ENCODE peak calls at places on chromosomes 2 and 18, in nine cellular contexts. F is HCT116; T is GM23248; Y is CD8-positive, alpha-beta memory T cell; R is RWPE1; I is uterus; C is pancreas; Q is CD8-positive, alpha-beta T cell; J is endodermal cell. M is an unnamed sample.

GRCh38 chr2:25197336-25198208 is 29.2 kb upstream of the POMC start:
- DNase-seq in F (no peak), T (peak), Y (no peak), R (no peak), I (no peak), C (no peak), Q (no peak), J (no peak), M (no peak)

GRCh38 chr2:215614296-215614695 is 178.4 kb upstream of the FN1 start:
- DNase-seq in F (no peak), T (no peak), Y (no peak), R (no peak), I (no peak), C (no peak), Q (no peak), J (no peak), M (no peak)

GRCh38 chr2:160406591-160407392 is 86.8 kb downstream of the RBMS1 start:
- DNase-seq in F (peak), T (peak), Y (peak), R (no peak), I (peak), C (peak), Q (peak), J (peak), M (peak)

GRCh38 chr2:238155761-238156694 is 2.7 kb upstream of the ERFE start:
- DNase-seq in F (no peak), T (no peak), Y (no peak), R (no peak), I (no peak), C (no peak), Q (no peak), J (no peak), M (no peak)

GRCh38 chr18:45408218-45408617 is 207.1 kb upstream of the SLC14A2 start:
- DNase-seq in F (no peak), T (peak), Y (no peak), R (no peak), I (no peak), C (no peak), Q (no peak), J (no peak), M (no peak)

GRCh38 chr2:9941196-9941995 is 10.1 kb upstream of the GRHL1 start:
- DNase-seq in F (no peak), T (peak), Y (no peak), R (peak), I (no peak), C (no peak), Q (no peak), J (peak), M (no peak)

GRCh38 chr18:37541517-37541916 is 24.1 kb downstream of the CELF4 start:
- DNase-seq in F (no peak), T (no peak), Y (no peak), R (no peak), I (no peak), C (no peak), Q (no peak), J (no peak), M (no peak)

GRCh38 chr2:208948073-208948472 is 475.8 kb upstream of the MAP2 start:
- DNase-seq in F (no peak), T (no peak), Y (no peak), R (no peak), I (no peak), C (no peak), Q (no peak), J (no peak), M (no peak)

GRCh38 chr2:25201794-25202193 is 33.4 kb upstream of the POMC start:
- DNase-seq in F (no peak), T (no peak), Y (no peak), R (no peak), I (no peak), C (no peak), Q (no peak), J (no peak), M (no peak)

GRCh38 chr2:128772671-128773070 is 454.0 kb upstream of the HS6ST1 start:
- DNase-seq in F (no peak), T (no peak), Y (no peak), R (no peak), I (no peak), C (no peak), Q (no peak), J (no peak), M (no peak)

GRCh38 chr2:182291296-182291695 is 135.5 kb downstream of the PDE1A start:
- DNase-seq in F (no peak), T (no peak), Y (no peak), R (no peak), I (no peak), C (no peak), Q (no peak), J (no peak), M (no peak)

GRCh38 chr18:78986018-78986481 is 6.4 kb downstream of the SALL3 start:
- DNase-seq in F (peak), T (peak), Y (no peak), R (no peak), I (no peak), C (no peak), Q (no peak), J (peak), M (no peak)

GRCh38 chr2:149166958-149167810 is 128.7 kb downstream of the LYPD6B start:
- DNase-seq in F (peak), T (no peak), Y (peak), R (no peak), I (no peak), C (no peak), Q (peak), J (no peak), M (no peak)

GRCh38 chr2:53787911-53788289 is 1.1 kb downstream of the ERLEC1 start:
- DNase-seq in F (no peak), T (peak), Y (no peak), R (no peak), I (no peak), C (no peak), Q (no peak), J (no peak), M (no peak)

GRCh38 chr2:10141736-10142639 is 19.4 kb downstream of the RRM2 start:
- DNase-seq in F (no peak), T (peak), Y (peak), R (no peak), I (no peak), C (peak), Q (peak), J (peak), M (no peak)

GRCh38 chr2:179247318-179248023 is 17.2 kb downstream of the SESTD1 start:
- DNase-seq in F (no peak), T (no peak), Y (no peak), R (no peak), I (no peak), C (no peak), Q (no peak), J (peak), M (no peak)

GRCh38 chr2:229287836-229288235 is 16.7 kb upstream of the PID1 start:
- DNase-seq in F (no peak), T (no peak), Y (no peak), R (no peak), I (no peak), C (no peak), Q (no peak), J (no peak), M (no peak)

GRCh38 chr2:43455735-43456642 is 139.8 kb downstream of the THADA start:
- DNase-seq in F (no peak), T (peak), Y (no peak), R (no peak), I (no peak), C (no peak), Q (no peak), J (no peak), M (no peak)

GRCh38 chr2:46858697-46859080 is 56.9 kb downstream of the MCFD2 start:
- DNase-seq in F (no peak), T (peak), Y (no peak), R (no peak), I (peak), C (no peak), Q (no peak), J (no peak), M (no peak)

GRCh38 chr2:172863341-172863740 is 127.7 kb downstream of the RAPGEF4 start:
- DNase-seq in F (no peak), T (no peak), Y (no peak), R (no peak), I (no peak), C (no peak), Q (no peak), J (no peak), M (no peak)

GRCh38 chr2:225100269-225100668 is 58.0 kb upstream of the DOCK10 start:
- DNase-seq in F (no peak), T (peak), Y (no peak), R (no peak), I (no peak), C (no peak), Q (no peak), J (no peak), M (no peak)

GRCh38 chr18:21129586-21130216 is 18.1 kb upstream of the ROCK1 start:
- DNase-seq in F (no peak), T (peak), Y (no peak), R (no peak), I (no peak), C (no peak), Q (no peak), J (no peak), M (no peak)

GRCh38 chr2:210660751-210661150 is 104.4 kb downstream of the CPS1 start:
- DNase-seq in F (no peak), T (no peak), Y (no peak), R (no peak), I (no peak), C (no peak), Q (no peak), J (no peak), M (no peak)

GRCh38 chr18:63131106-63131943 is 188.2 kb downstream of the BCL2 start:
- DNase-seq in F (no peak), T (peak), Y (peak), R (peak), I (peak), C (peak), Q (peak), J (peak), M (no peak)

GRCh38 chr18:35593859-35594258 is 12.3 kb downstream of the GALNT1 start:
- DNase-seq in F (no peak), T (no peak), Y (no peak), R (no peak), I (no peak), C (no peak), Q (no peak), J (no peak), M (no peak)

GRCh38 chr2:216777637-216778273 is 82.1 kb downstream of the TNP1 start:
- DNase-seq in F (peak), T (peak), Y (no peak), R (peak), I (no peak), C (no peak), Q (no peak), J (peak), M (no peak)

GRCh38 chr2:172282944-172283343 is 144.4 kb upstream of the ITGA6 start:
- DNase-seq in F (no peak), T (peak), Y (no peak), R (peak), I (no peak), C (no peak), Q (no peak), J (no peak), M (no peak)

DNA sequence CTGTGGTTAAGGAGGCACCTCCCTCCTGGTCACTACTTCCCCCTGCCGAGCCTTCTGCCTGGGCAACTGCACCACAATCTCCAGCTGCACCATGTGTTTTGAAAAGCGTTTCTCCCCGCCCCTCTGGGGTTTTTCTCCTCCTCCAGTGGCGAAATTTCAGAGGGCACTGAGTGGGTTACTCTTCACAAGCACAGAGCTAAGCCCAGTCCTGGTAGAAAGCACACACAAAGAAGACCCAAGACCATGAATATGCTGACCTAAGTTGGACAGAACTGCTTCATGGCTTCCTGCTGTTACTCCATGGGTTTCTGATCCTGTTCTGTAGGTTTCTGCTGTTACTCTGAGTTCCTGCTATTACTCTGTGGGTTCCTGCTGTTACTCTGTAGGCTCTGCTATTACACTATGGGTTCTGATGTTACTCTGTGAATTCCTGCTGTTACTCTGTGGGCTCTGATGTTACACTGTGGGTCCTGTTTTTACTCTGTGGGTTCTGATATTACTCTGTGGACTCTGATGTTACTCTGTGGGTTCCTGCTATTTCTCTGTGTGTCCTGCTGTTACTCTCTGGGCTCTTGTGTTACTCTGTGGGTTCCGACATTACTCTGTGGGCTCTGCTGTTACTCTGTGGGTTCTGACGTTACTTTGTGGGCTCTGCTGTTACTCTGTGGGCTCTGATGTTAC is 216.6 kb downstream of the RTP5 start:
- DNase-seq in F (no peak), T (peak), Y (peak), R (no peak), I (no peak), C (peak), Q (peak), J (no peak), M (no peak)
- H3K27ac ChIP-seq in F (no peak), T (peak), Y (no peak), R (peak), I (no peak), C (peak), Q (no peak), J (no peak), M (peak)

DNA sequence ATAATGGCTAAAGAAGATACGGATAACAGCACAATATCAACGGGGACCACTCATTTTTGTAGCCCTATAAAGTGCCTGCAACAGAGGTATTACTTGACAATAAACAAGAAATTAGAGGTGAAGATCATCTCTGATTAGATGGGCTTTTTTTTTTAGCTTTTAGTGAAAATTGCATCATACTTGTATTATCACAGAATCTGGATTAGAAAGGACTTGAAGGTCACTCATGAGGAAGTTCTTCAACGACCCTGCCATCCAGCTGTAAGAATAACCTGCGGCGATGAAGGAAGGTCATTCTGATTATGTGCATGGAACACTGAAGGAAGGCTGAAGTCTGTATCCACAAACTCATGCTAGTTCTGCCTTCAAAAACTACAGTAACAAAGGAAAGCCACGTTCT is 40.5 kb downstream of the THOC1 start:
- DNase-seq in F (no peak), T (no peak), Y (no peak), R (no peak), I (no peak), C (no peak), Q (no peak), J (no peak), M (no peak)
- H3K27ac ChIP-seq in F (no peak), T (no peak), Y (no peak), R (no peak), I (no peak), C (no peak), Q (no peak), J (no peak), M (no peak)

GRCh38 chr2:16687949-16688348 is 22.3 kb upstream of the CYRIA start:
- DNase-seq in F (no peak), T (no peak), Y (no peak), R (no peak), I (no peak), C (no peak), Q (no peak), J (no peak), M (no peak)
- H3K27ac ChIP-seq in F (no peak), T (no peak), Y (no peak), R (no peak), I (no peak), C (no peak), Q (no peak), J (no peak), M (no peak)

GRCh38 chr18:33603434-33603833 is 25.4 kb downstream of the ASXL3 start:
- DNase-seq in F (no peak), T (no peak), Y (no peak), R (no peak), I (no peak), C (no peak), Q (no peak), J (no peak), M (no peak)

GRCh38 chr18:33605250-33605649 is 27.2 kb downstream of the ASXL3 start:
- DNase-seq in F (no peak), T (no peak), Y (no peak), R (no peak), I (no peak), C (no peak), Q (no peak), J (no peak), M (no peak)

GRCh38 chr18:33611525-33612135 is 33.6 kb downstream of the ASXL3 start:
- DNase-seq in F (no peak), T (no peak), Y (no peak), R (no peak), I (no peak), C (no peak), Q (no peak), J (no peak), M (no peak)

GRCh38 chr18:33600846-33601245 is 22.8 kb downstream of the ASXL3 start:
- DNase-seq in F (no peak), T (no peak), Y (no peak), R (no peak), I (no peak), C (no peak), Q (no peak), J (no peak), M (no peak)

DNA sequence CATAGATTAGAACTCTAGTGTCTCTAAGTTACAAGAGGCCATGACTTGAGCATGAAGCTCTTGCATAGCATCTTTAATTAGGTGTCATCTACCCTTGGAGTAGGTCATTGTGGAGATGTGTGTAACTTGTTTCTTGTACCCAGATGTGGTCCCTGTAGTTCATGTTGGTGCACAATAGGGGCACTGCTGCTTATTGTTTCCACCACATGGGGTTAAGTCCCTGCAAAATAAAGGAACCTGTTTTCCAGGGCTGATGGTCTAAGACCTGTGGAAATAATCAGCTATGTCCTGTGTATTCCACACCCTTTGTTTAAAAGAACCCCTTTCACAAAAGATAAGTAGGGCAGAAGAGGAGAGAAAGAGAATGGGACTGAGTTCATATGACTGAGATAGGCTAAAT is 28.6 kb downstream of the ASXL3 start:
- DNase-seq in F (no peak), T (no peak), Y (no peak), R (no peak), I (no peak), C (no peak), Q (no peak), J (no peak), M (no peak)
- H3K27ac ChIP-seq in F (no peak), T (no peak), Y (no peak), R (no peak), I (no peak), C (no peak), Q (no peak), J (no peak), M (no peak)

GRCh38 chr2:188517549-188518255 is 226.0 kb downstream of the GULP1 start:
- DNase-seq in F (no peak), T (no peak), Y (no peak), R (no peak), I (no peak), C (no peak), Q (no peak), J (no peak), M (no peak)
- H3K27ac ChIP-seq in F (no peak), T (no peak), Y (no peak), R (no peak), I (no peak), C (no peak), Q (no peak), J (no peak), M (no peak)

GRCh38 chr2:156778916-156779315 is 342.7 kb downstream of the GPD2 start:
- DNase-seq in F (no peak), T (no peak), Y (no peak), R (no peak), I (no peak), C (no peak), Q (no peak), J (no peak), M (no peak)

GRCh38 chr2:156779416-156780117 is 343.4 kb downstream of the GPD2 start:
- DNase-seq in F (no peak), T (no peak), Y (no peak), R (no peak), I (no peak), C (no peak), Q (no peak), J (no peak), M (no peak)

GRCh38 chr2:156787517-156787916 is 351.3 kb downstream of the GPD2 start:
- DNase-seq in F (no peak), T (no peak), Y (no peak), R (no peak), I (no peak), C (no peak), Q (no peak), J (no peak), M (no peak)

GRCh38 chr2:156784034-156784433 is 347.9 kb downstream of the GPD2 start:
- DNase-seq in F (no peak), T (no peak), Y (no peak), R (no peak), I (no peak), C (no peak), Q (no peak), J (no peak), M (no peak)
- H3K27ac ChIP-seq in F (no peak), T (no peak), Y (no peak), R (no peak), I (no peak), C (no peak), Q (no peak), J (no peak), M (no peak)

DNA sequence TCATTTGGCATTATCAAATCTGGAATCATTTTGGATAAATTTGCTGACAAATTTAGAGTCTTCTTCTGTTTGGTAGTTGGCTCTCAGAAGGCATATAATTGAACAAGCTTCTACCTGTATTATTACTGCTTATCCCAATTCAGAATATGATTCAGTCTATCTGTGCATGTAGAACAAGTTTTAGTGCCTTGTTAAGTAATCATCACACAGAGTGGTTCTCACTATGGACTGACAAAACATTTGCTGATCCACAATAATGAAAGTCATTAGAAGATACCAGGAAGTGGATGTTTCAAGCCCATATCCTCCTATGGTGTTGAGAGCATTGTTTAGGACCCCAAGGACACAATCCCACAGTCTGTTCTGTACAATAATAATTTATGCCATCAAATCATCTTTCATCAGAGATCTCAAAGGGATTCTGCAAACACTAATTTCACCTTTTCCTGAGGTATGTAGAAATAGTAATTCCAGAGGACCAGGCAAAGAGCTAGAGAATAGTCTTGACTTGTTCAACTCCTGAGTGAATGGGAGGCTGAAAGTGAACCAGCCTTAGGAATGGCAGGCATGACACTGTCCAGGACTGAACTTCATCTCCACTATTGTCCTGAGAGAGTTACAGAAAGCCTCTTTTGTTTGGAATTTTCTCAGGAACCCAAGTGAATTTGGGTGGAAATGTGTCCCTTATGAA is 29.6 kb upstream of the DSC1 start:
- DNase-seq in F (no peak), T (no peak), Y (no peak), R (no peak), I (no peak), C (no peak), Q (no peak), J (no peak), M (no peak)
- H3K27ac ChIP-seq in F (no peak), T (no peak), Y (no peak), R (no peak), I (no peak), C (no peak), Q (no peak), J (no peak), M (no peak)

GRCh38 chr2:196266351-196266750 is 95.0 kb upstream of the STK17B start:
- DNase-seq in F (no peak), T (no peak), Y (no peak), R (no peak), I (no peak), C (no peak), Q (no peak), J (no peak), M (no peak)
- H3K27ac ChIP-seq in F (no peak), T (no peak), Y (no peak), R (no peak), I (no peak), C (no peak), Q (no peak), J (no peak), M (no peak)